ENCODE peak calls at places on chromosomes 2 and 18, in eight cellular contexts. L, I, J, M, F, T, S and O are unnamed samples.

GRCh38 chr2:32901313-32901712 is 45.4 kb upstream of the LTBP1 start:
- DNase-seq in T (no peak), L (no peak), M (no peak), S (no peak), J (no peak), F (no peak), I (no peak), O (no peak)

GRCh38 chr18:61929881-61930640 is 37.3 kb upstream of the RNF152 start:
- DNase-seq in J (no peak), I (no peak), F (no peak), M (no peak), T (no peak), S (no peak), L (no peak), O (no peak)

GRCh38 chr2:215171151-215171550 is 32.7 kb upstream of the ABCA12 start:
- DNase-seq in I (no peak), S (peak; percentile 23), J (no peak), L (no peak), M (no peak), F (no peak), T (peak; percentile 53), O (peak; percentile 2)

GRCh38 chr2:160418398-160418765 is 75.2 kb downstream of the RBMS1 start:
- DNase-seq in M (no peak), T (peak; percentile 74), J (no peak), I (no peak), S (no peak), F (no peak), L (no peak), O (no peak)

GRCh38 chr18:72783517-72783916 is 84.3 kb downstream of the NETO1 start:
- DNase-seq in S (no peak), T (no peak), I (no peak), J (no peak), M (no peak), L (no peak), F (no peak), O (no peak)

GRCh38 chr2:229445501-229446294 is 174.6 kb upstream of the PID1 start:
- DNase-seq in L (peak; percentile 56), M (peak; percentile 16), F (peak; percentile 75), S (peak; percentile 70), J (no peak), I (no peak), T (no peak), O (no peak)

GRCh38 chr2:121777699-121778058 is 22.2 kb downstream of the TSN start:
- DNase-seq in L (no peak), T (peak; percentile 93), S (peak; percentile 73), M (peak; percentile 71), J (no peak), I (no peak), F (no peak), O (peak; percentile 46)

GRCh38 chr2:8457092-8457481 is 224.8 kb upstream of the ID2 start:
- DNase-seq in J (no peak), L (no peak), I (peak; percentile 76), T (no peak), F (no peak), S (no peak), M (no peak), O (peak; percentile 82)

GRCh38 chr2:219025637-219026585 is 15.4 kb downstream of the CFAP65 start:
- DNase-seq in S (no peak), F (peak; percentile 5), T (no peak), I (no peak), J (no peak), M (no peak), L (no peak), O (no peak)

GRCh38 chr2:16031055-16031847 is 90.9 kb downstream of the MYCN start:
- DNase-seq in F (no peak), T (no peak), M (no peak), J (no peak), L (no peak), I (no peak), S (no peak), O (no peak)

GRCh38 chr2:159108178-159108893 is 139.9 kb downstream of the TANC1 start:
- DNase-seq in S (no peak), L (peak; percentile 61), J (peak; percentile 63), I (no peak), T (no peak), F (no peak), M (no peak), O (no peak)

GRCh38 chr2:153163055-153163454 is 315.5 kb downstream of the RPRM start:
- DNase-seq in M (no peak), S (no peak), F (no peak), J (peak; percentile 9), I (no peak), L (no peak), T (peak; percentile 45), O (peak; percentile 29)

GRCh38 chr2:43086451-43087221 is 139.8 kb downstream of the ZFP36L2 start:
- DNase-seq in T (peak; percentile 97), F (peak; percentile 88), J (peak; percentile 72), S (peak; percentile 99), I (peak; percentile 66), M (peak; percentile 100), L (peak; percentile 84), O (peak; percentile 20)

GRCh38 chr2:6069354-6069753 is 377.2 kb downstream of the SOX11 start:
- DNase-seq in F (no peak), S (no peak), L (no peak), J (no peak), I (no peak), T (no peak), M (peak; percentile 5), O (no peak)

GRCh38 chr2:96413067-96413722 is 77.6 kb downstream of the NCAPH start:
- DNase-seq in S (peak; percentile 6), J (peak; percentile 73), M (no peak), L (no peak), F (no peak), T (peak; percentile 65), I (no peak), O (peak; percentile 68)

GRCh38 chr2:9758741-9759140 is 84.5 kb upstream of the TAF1B start:
- DNase-seq in M (no peak), J (no peak), L (peak; percentile 39), I (no peak), T (no peak), F (peak; percentile 83), S (no peak), O (no peak)

GRCh38 chr2:66058675-66059074 is 376.2 kb upstream of the MEIS1 start:
- DNase-seq in F (no peak), T (no peak), I (no peak), M (no peak), J (no peak), L (no peak), S (no peak), O (no peak)

GRCh38 chr2:36433311-36434217 is 78.0 kb downstream of the CRIM1 start:
- DNase-seq in S (peak; percentile 80), J (peak; percentile 84), M (peak; percentile 59), T (peak; percentile 37), F (no peak), L (peak; percentile 70), I (no peak), O (no peak)

GRCh38 chr2:33726415-33726814 is 127.3 kb upstream of the FAM98A start:
- DNase-seq in F (no peak), M (no peak), I (no peak), T (no peak), S (no peak), L (no peak), J (no peak), O (no peak)

GRCh38 chr18:27382477-27383216 is 197.5 kb upstream of the CHST9 start:
- DNase-seq in F (no peak), S (no peak), J (no peak), M (no peak), L (no peak), I (no peak), T (no peak), O (no peak)

DNA sequence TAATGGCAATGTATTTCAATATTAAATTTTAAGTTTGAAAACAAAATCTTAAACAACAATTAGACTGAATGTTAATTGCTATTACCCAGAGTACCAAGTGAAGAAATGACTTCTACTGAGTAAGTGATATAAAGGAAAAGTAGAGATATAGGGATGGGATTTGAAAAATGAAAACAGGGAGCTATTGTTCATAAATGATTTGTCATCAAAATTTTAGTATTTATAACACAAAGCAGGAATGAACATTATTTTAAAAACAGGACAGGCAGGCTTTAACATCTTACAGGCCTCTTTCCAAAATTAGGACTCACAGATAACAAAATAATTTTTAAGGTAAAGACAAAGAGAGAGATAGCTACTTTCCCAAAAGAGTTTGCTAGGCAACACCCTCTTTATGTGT is 3.9 kb downstream of the EXOC6B start:
- DNase-seq in F (no peak), T (no peak), L (no peak), J (no peak), M (no peak), S (no peak), I (no peak), O (no peak)
- H3K4me1 ChIP-seq in F (peaks cover 19% of the 10 kb centered on the region), T (peaks cover 34% of the 10 kb centered on the region), L (peaks cover 28% of the 10 kb centered on the region), J (no peaks in the 10 kb centered on the region), M (peaks cover 8% of the 10 kb centered on the region), S (peaks cover 4% of the 10 kb centered on the region), I (no peaks in the 10 kb centered on the region), O (peaks cover 3% of the 10 kb centered on the region)

GRCh38 chr2:163142618-163143017 is 304.1 kb upstream of the KCNH7 start:
- DNase-seq in J (no peak), S (no peak), M (no peak), L (no peak), F (no peak), I (no peak), T (no peak), O (no peak)
- H3K4me1 ChIP-seq in J (no peaks in the 10 kb centered on the region), S (no peaks in the 10 kb centered on the region), M (no peaks in the 10 kb centered on the region), L (no peaks in the 10 kb centered on the region), F (no peaks in the 10 kb centered on the region), I (no peaks in the 10 kb centered on the region), T (no peaks in the 10 kb centered on the region), O (no peaks in the 10 kb centered on the region)

DNA sequence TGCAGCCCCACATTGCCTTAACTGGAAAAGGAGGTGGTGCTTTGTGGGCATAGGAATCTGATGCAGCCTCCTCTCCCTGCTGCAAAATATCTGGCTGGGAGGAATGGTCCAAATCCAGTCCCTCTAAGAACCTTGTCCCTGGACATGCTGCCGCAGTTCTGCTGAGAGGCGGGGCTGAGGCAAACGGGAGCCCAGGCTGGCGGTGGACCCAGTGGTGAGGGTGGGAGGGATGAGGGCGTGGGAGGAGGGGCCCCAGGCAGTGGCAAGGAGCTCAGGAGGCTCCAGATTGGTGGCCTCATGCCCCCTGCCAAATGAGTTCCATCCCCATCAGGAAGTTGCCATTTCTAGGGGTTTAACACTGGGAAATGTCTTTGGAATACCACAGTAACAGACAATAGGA is 36.2 kb downstream of the ZAP70 start:
- DNase-seq in S (no peak), I (no peak), J (no peak), L (no peak), F (no peak), M (no peak), T (no peak), O (no peak)
- H3K4me1 ChIP-seq in S (peaks cover 13% of the 10 kb centered on the region), I (peaks cover 3% of the 10 kb centered on the region), J (no peaks in the 10 kb centered on the region), L (peaks cover 22% of the 10 kb centered on the region), F (no peaks in the 10 kb centered on the region), M (peaks cover 11% of the 10 kb centered on the region), T (peaks cover 24% of the 10 kb centered on the region), O (no peaks in the 10 kb centered on the region)

DNA sequence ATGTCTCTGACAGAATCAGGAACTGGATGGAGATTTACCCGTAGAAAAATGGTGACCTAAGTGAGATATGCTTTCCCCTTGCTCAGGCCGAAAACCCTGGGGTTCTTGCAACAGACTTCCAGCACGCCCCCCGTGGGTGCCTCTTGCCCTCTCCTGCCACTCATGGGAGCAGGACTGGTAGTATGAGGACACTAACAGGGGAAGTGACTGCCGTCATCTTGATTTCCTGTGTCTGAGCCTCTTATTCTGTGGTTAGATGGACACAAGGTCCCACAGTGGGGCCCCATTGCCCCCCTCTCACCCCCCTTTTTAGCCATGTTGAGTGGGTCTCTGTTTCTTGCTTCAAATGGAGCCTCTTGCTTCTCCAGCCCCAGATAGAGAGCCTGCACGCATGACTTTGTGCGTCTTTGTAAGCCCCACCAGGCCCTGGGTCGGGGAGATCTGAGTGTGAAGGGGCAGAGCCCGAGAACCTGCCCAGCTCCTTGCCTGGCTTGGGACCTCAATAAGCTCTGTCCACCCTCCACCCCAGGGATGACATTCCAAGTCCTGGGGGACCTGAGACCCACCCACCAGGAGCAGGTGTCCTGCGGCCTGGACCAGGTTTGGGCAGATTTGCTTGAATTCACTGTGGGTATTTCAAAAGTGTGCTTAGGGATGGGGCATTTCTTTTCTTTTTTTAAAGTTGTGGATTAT is 12.6 kb downstream of the GNLY start:
- DNase-seq in L (peak; percentile 69), F (peak; percentile 66), J (no peak), T (no peak), S (no peak), I (peak; percentile 57), M (no peak), O (no peak)
- H3K4me1 ChIP-seq in L (peaks cover 91% of the 10 kb centered on the region), F (peaks cover 68% of the 10 kb centered on the region), J (no peaks in the 10 kb centered on the region), T (peaks cover 34% of the 10 kb centered on the region), S (peaks cover 11% of the 10 kb centered on the region), I (peaks cover 5% of the 10 kb centered on the region), M (peaks cover 19% of the 10 kb centered on the region), O (no peaks in the 10 kb centered on the region)